ENCODE peak calls at places on chromosomes 16 and 17, in five cellular contexts. One of them, this sample, is unnamed.

GRCh38 chr16:19745286-19746018 is 27.4 kb downstream of the IQCK start:
- DNase-seq in NCI-H2171: no peak
- DNase-seq in Right ventricle myocardium superior: no peak
- DNase-seq in stimulated activated CD8-positive, alpha-beta memory T cell treated with anti-CD3 and anti-CD28 coated beads, Interleukin-15, amount 100 ng/mL, for 4 hours: no peak
- DNase-seq in bronchial epithelial cell: no peak
- DNase-seq in this sample: no peak

GRCh38 chr16:89319628-89319882 is 102.1 kb downstream of the ZNF778 start:
- DNase-seq in stimulated activated CD8-positive, alpha-beta memory T cell treated with anti-CD3 and anti-CD28 coated beads, Interleukin-15, amount 100 ng/mL, for 4 hours: no peak
- DNase-seq in NCI-H2171: no peak
- DNase-seq in Right ventricle myocardium superior: no peak
- DNase-seq in bronchial epithelial cell: no peak
- DNase-seq in this sample: no peak

GRCh38 chr17:15494821-15495220 is 27.4 kb upstream of the CDRT4 start:
- DNase-seq in bronchial epithelial cell: no peak
- DNase-seq in stimulated activated CD8-positive, alpha-beta memory T cell treated with anti-CD3 and anti-CD28 coated beads, Interleukin-15, amount 100 ng/mL, for 4 hours: no peak
- DNase-seq in NCI-H2171: no peak
- DNase-seq in Right ventricle myocardium superior: no peak
- DNase-seq in this sample: no peak

GRCh38 chr17:80382446-80382845 is 32.5 kb upstream of the ENDOV start:
- DNase-seq in Right ventricle myocardium superior: no peak
- DNase-seq in NCI-H2171: no peak
- DNase-seq in bronchial epithelial cell: no peak
- DNase-seq in stimulated activated CD8-positive, alpha-beta memory T cell treated with anti-CD3 and anti-CD28 coated beads, Interleukin-15, amount 100 ng/mL, for 4 hours: no peak
- DNase-seq in this sample: peak

GRCh38 chr16:9965079-9965478 is 217.1 kb downstream of the GRIN2A start:
- DNase-seq in NCI-H2171: no peak
- DNase-seq in Right ventricle myocardium superior: no peak
- DNase-seq in bronchial epithelial cell: no peak
- DNase-seq in stimulated activated CD8-positive, alpha-beta memory T cell treated with anti-CD3 and anti-CD28 coated beads, Interleukin-15, amount 100 ng/mL, for 4 hours: no peak
- DNase-seq in this sample: no peak

GRCh38 chr17:80564545-80564944 is 19.9 kb downstream of the RPTOR start:
- DNase-seq in Right ventricle myocardium superior: no peak
- DNase-seq in NCI-H2171: no peak
- DNase-seq in bronchial epithelial cell: no peak
- DNase-seq in stimulated activated CD8-positive, alpha-beta memory T cell treated with anti-CD3 and anti-CD28 coated beads, Interleukin-15, amount 100 ng/mL, for 4 hours: no peak
- DNase-seq in this sample: no peak

GRCh38 chr17:70181866-70182265 is 12.5 kb downstream of the KCNJ2 start:
- DNase-seq in stimulated activated CD8-positive, alpha-beta memory T cell treated with anti-CD3 and anti-CD28 coated beads, Interleukin-15, amount 100 ng/mL, for 4 hours: no peak
- DNase-seq in bronchial epithelial cell: peak
- DNase-seq in Right ventricle myocardium superior: no peak
- DNase-seq in NCI-H2171: no peak
- DNase-seq in this sample: no peak

GRCh38 chr16:89248196-89249005 is 30.9 kb downstream of the ZNF778 start:
- DNase-seq in NCI-H2171: no peak
- DNase-seq in Right ventricle myocardium superior: no peak
- DNase-seq in bronchial epithelial cell: no peak
- DNase-seq in stimulated activated CD8-positive, alpha-beta memory T cell treated with anti-CD3 and anti-CD28 coated beads, Interleukin-15, amount 100 ng/mL, for 4 hours: no peak
- DNase-seq in this sample: no peak

GRCh38 chr17:47739150-47739549 is 6.1 kb downstream of the TBX21 start:
- DNase-seq in stimulated activated CD8-positive, alpha-beta memory T cell treated with anti-CD3 and anti-CD28 coated beads, Interleukin-15, amount 100 ng/mL, for 4 hours: no peak
- DNase-seq in NCI-H2171: no peak
- DNase-seq in Right ventricle myocardium superior: no peak
- DNase-seq in bronchial epithelial cell: no peak
- DNase-seq in this sample: no peak

GRCh38 chr17:61805399-61805798 is 57.9 kb downstream of the BRIP1 start:
- DNase-seq in stimulated activated CD8-positive, alpha-beta memory T cell treated with anti-CD3 and anti-CD28 coated beads, Interleukin-15, amount 100 ng/mL, for 4 hours: no peak
- DNase-seq in bronchial epithelial cell: peak
- DNase-seq in Right ventricle myocardium superior: no peak
- DNase-seq in NCI-H2171: no peak
- DNase-seq in this sample: no peak

GRCh38 chr17:64679710-64680216 is 17.7 kb upstream of the SMURF2 start:
- DNase-seq in NCI-H2171: no peak
- DNase-seq in stimulated activated CD8-positive, alpha-beta memory T cell treated with anti-CD3 and anti-CD28 coated beads, Interleukin-15, amount 100 ng/mL, for 4 hours: no peak
- DNase-seq in Right ventricle myocardium superior: peak
- DNase-seq in bronchial epithelial cell: peak
- DNase-seq in this sample: no peak

GRCh38 chr17:81161972-81162371 is 3.3 kb upstream of the PVALEF start:
- DNase-seq in Right ventricle myocardium superior: no peak
- DNase-seq in NCI-H2171: no peak
- DNase-seq in stimulated activated CD8-positive, alpha-beta memory T cell treated with anti-CD3 and anti-CD28 coated beads, Interleukin-15, amount 100 ng/mL, for 4 hours: no peak
- DNase-seq in bronchial epithelial cell: no peak
- DNase-seq in this sample: no peak

GRCh38 chr16:73396556-73396955 is 348.6 kb upstream of the ZFHX3 start:
- DNase-seq in bronchial epithelial cell: no peak
- DNase-seq in stimulated activated CD8-positive, alpha-beta memory T cell treated with anti-CD3 and anti-CD28 coated beads, Interleukin-15, amount 100 ng/mL, for 4 hours: no peak
- DNase-seq in Right ventricle myocardium superior: no peak
- DNase-seq in NCI-H2171: peak
- DNase-seq in this sample: no peak

GRCh38 chr16:27771201-27771910 is 221.4 kb downstream of the KATNIP start:
- DNase-seq in bronchial epithelial cell: no peak
- DNase-seq in stimulated activated CD8-positive, alpha-beta memory T cell treated with anti-CD3 and anti-CD28 coated beads, Interleukin-15, amount 100 ng/mL, for 4 hours: no peak
- DNase-seq in Right ventricle myocardium superior: no peak
- DNase-seq in NCI-H2171: no peak
- DNase-seq in this sample: no peak

GRCh38 chr16:11089504-11090124 is 145.2 kb downstream of the CLEC16A start:
- DNase-seq in stimulated activated CD8-positive, alpha-beta memory T cell treated with anti-CD3 and anti-CD28 coated beads, Interleukin-15, amount 100 ng/mL, for 4 hours: no peak
- DNase-seq in bronchial epithelial cell: no peak
- DNase-seq in Right ventricle myocardium superior: no peak
- DNase-seq in NCI-H2171: no peak
- DNase-seq in this sample: no peak

GRCh38 chr17:55264273-55264639 is 504 bp upstream of the HLF start:
- DNase-seq in stimulated activated CD8-positive, alpha-beta memory T cell treated with anti-CD3 and anti-CD28 coated beads, Interleukin-15, amount 100 ng/mL, for 4 hours: no peak
- DNase-seq in bronchial epithelial cell: no peak
- DNase-seq in Right ventricle myocardium superior: peak
- DNase-seq in NCI-H2171: no peak
- DNase-seq in this sample: no peak

GRCh38 chr16:84922351-84923135 is 88.8 kb downstream of the ZDHHC7 start:
- DNase-seq in stimulated activated CD8-positive, alpha-beta memory T cell treated with anti-CD3 and anti-CD28 coated beads, Interleukin-15, amount 100 ng/mL, for 4 hours: no peak
- DNase-seq in bronchial epithelial cell: no peak
- DNase-seq in NCI-H2171: peak
- DNase-seq in Right ventricle myocardium superior: peak
- DNase-seq in this sample: no peak

GRCh38 chr16:68283840-68284595 is 19.7 kb downstream of the SLC7A6 start:
- DNase-seq in bronchial epithelial cell: no peak
- DNase-seq in stimulated activated CD8-positive, alpha-beta memory T cell treated with anti-CD3 and anti-CD28 coated beads, Interleukin-15, amount 100 ng/mL, for 4 hours: no peak
- DNase-seq in Right ventricle myocardium superior: no peak
- DNase-seq in NCI-H2171: no peak
- DNase-seq in this sample: no peak

GRCh38 chr17:11719203-11719602 is 120.9 kb downstream of the DNAH9 start:
- DNase-seq in bronchial epithelial cell: no peak
- DNase-seq in Right ventricle myocardium superior: no peak
- DNase-seq in NCI-H2171: no peak
- DNase-seq in stimulated activated CD8-positive, alpha-beta memory T cell treated with anti-CD3 and anti-CD28 coated beads, Interleukin-15, amount 100 ng/mL, for 4 hours: no peak
- DNase-seq in this sample: no peak

GRCh38 chr17:34255841-34256240 is 756 bp downstream of the CCL2 start:
- DNase-seq in NCI-H2171: no peak
- DNase-seq in bronchial epithelial cell: no peak
- DNase-seq in stimulated activated CD8-positive, alpha-beta memory T cell treated with anti-CD3 and anti-CD28 coated beads, Interleukin-15, amount 100 ng/mL, for 4 hours: no peak
- DNase-seq in Right ventricle myocardium superior: no peak
- DNase-seq in this sample: no peak

GRCh38 chr17:19273731-19274130 is 36.6 kb downstream of the EPN2 start:
- DNase-seq in stimulated activated CD8-positive, alpha-beta memory T cell treated with anti-CD3 and anti-CD28 coated beads, Interleukin-15, amount 100 ng/mL, for 4 hours: no peak
- DNase-seq in bronchial epithelial cell: no peak
- DNase-seq in NCI-H2171: no peak
- DNase-seq in Right ventricle myocardium superior: no peak
- DNase-seq in this sample: no peak

GRCh38 chr17:2510559-2510958 is 1.1 kb downstream of the METTL16 start:
- DNase-seq in NCI-H2171: no peak
- DNase-seq in bronchial epithelial cell: no peak
- DNase-seq in Right ventricle myocardium superior: no peak
- DNase-seq in stimulated activated CD8-positive, alpha-beta memory T cell treated with anti-CD3 and anti-CD28 coated beads, Interleukin-15, amount 100 ng/mL, for 4 hours: no peak
- DNase-seq in this sample: no peak

GRCh38 chr17:73943416-73943770 is 260.1 kb upstream of the RPL38 start:
- DNase-seq in NCI-H2171: no peak
- DNase-seq in Right ventricle myocardium superior: no peak
- DNase-seq in stimulated activated CD8-positive, alpha-beta memory T cell treated with anti-CD3 and anti-CD28 coated beads, Interleukin-15, amount 100 ng/mL, for 4 hours: no peak
- DNase-seq in bronchial epithelial cell: no peak
- DNase-seq in this sample: no peak

GRCh38 chr17:77456951-77457548 is 316.3 kb downstream of the SEC14L1 start:
- DNase-seq in bronchial epithelial cell: no peak
- DNase-seq in Right ventricle myocardium superior: no peak
- DNase-seq in stimulated activated CD8-positive, alpha-beta memory T cell treated with anti-CD3 and anti-CD28 coated beads, Interleukin-15, amount 100 ng/mL, for 4 hours: no peak
- DNase-seq in NCI-H2171: no peak
- DNase-seq in this sample: no peak

GRCh38 chr17:79075861-79076406 is 1.3 kb downstream of the ENGASE start:
- DNase-seq in NCI-H2171: no peak
- DNase-seq in Right ventricle myocardium superior: peak
- DNase-seq in bronchial epithelial cell: no peak
- DNase-seq in stimulated activated CD8-positive, alpha-beta memory T cell treated with anti-CD3 and anti-CD28 coated beads, Interleukin-15, amount 100 ng/mL, for 4 hours: no peak
- DNase-seq in this sample: peak

GRCh38 chr17:10261098-10261497 is 62.7 kb upstream of the GAS7 start:
- DNase-seq in Right ventricle myocardium superior: no peak
- DNase-seq in bronchial epithelial cell: no peak
- DNase-seq in stimulated activated CD8-positive, alpha-beta memory T cell treated with anti-CD3 and anti-CD28 coated beads, Interleukin-15, amount 100 ng/mL, for 4 hours: no peak
- DNase-seq in NCI-H2171: no peak
- DNase-seq in this sample: no peak

GRCh38 chr17:2347805-2348685 is 10.7 kb downstream of the SGSM2 start:
- DNase-seq in NCI-H2171: peak
- DNase-seq in stimulated activated CD8-positive, alpha-beta memory T cell treated with anti-CD3 and anti-CD28 coated beads, Interleukin-15, amount 100 ng/mL, for 4 hours: no peak
- DNase-seq in bronchial epithelial cell: peak
- DNase-seq in Right ventricle myocardium superior: no peak
- DNase-seq in this sample: peak

GRCh38 chr17:41659813-41660212 is 28.9 kb upstream of the EIF1 start:
- DNase-seq in stimulated activated CD8-positive, alpha-beta memory T cell treated with anti-CD3 and anti-CD28 coated beads, Interleukin-15, amount 100 ng/mL, for 4 hours: no peak
- DNase-seq in Right ventricle myocardium superior: peak
- DNase-seq in bronchial epithelial cell: peak
- DNase-seq in NCI-H2171: no peak
- DNase-seq in this sample: no peak

GRCh38 chr17:55763856-55764255 is 13.0 kb downstream of the PCTP start:
- DNase-seq in NCI-H2171: no peak
- DNase-seq in stimulated activated CD8-positive, alpha-beta memory T cell treated with anti-CD3 and anti-CD28 coated beads, Interleukin-15, amount 100 ng/mL, for 4 hours: no peak
- DNase-seq in bronchial epithelial cell: no peak
- DNase-seq in Right ventricle myocardium superior: no peak
- DNase-seq in this sample: no peak

GRCh38 chr17:48649741-48650140 is 23.6 kb upstream of the HOXB9 start:
- DNase-seq in NCI-H2171: no peak
- DNase-seq in Right ventricle myocardium superior: no peak
- DNase-seq in bronchial epithelial cell: no peak
- DNase-seq in stimulated activated CD8-positive, alpha-beta memory T cell treated with anti-CD3 and anti-CD28 coated beads, Interleukin-15, amount 100 ng/mL, for 4 hours: no peak
- DNase-seq in this sample: no peak

GRCh38 chr16:56615353-56615752 is 7.0 kb downstream of the MT2A start:
- DNase-seq in stimulated activated CD8-positive, alpha-beta memory T cell treated with anti-CD3 and anti-CD28 coated beads, Interleukin-15, amount 100 ng/mL, for 4 hours: no peak
- DNase-seq in Right ventricle myocardium superior: no peak
- DNase-seq in NCI-H2171: no peak
- DNase-seq in bronchial epithelial cell: peak
- DNase-seq in this sample: no peak

GRCh38 chr17:37506678-37507077 is 17.0 kb downstream of the DUSP14 start:
- DNase-seq in stimulated activated CD8-positive, alpha-beta memory T cell treated with anti-CD3 and anti-CD28 coated beads, Interleukin-15, amount 100 ng/mL, for 4 hours: no peak
- DNase-seq in Right ventricle myocardium superior: no peak
- DNase-seq in bronchial epithelial cell: peak
- DNase-seq in NCI-H2171: no peak
- DNase-seq in this sample: peak

GRCh38 chr17:8532021-8532420 is 96.3 kb downstream of the NDEL1 start:
- DNase-seq in bronchial epithelial cell: peak
- DNase-seq in Right ventricle myocardium superior: no peak
- DNase-seq in stimulated activated CD8-positive, alpha-beta memory T cell treated with anti-CD3 and anti-CD28 coated beads, Interleukin-15, amount 100 ng/mL, for 4 hours: no peak
- DNase-seq in NCI-H2171: no peak
- DNase-seq in this sample: no peak

GRCh38 chr17:58693208-58693607 is 806 bp downstream of the RAD51C start:
- DNase-seq in Right ventricle myocardium superior: no peak
- DNase-seq in NCI-H2171: no peak
- DNase-seq in stimulated activated CD8-positive, alpha-beta memory T cell treated with anti-CD3 and anti-CD28 coated beads, Interleukin-15, amount 100 ng/mL, for 4 hours: no peak
- DNase-seq in bronchial epithelial cell: peak
- DNase-seq in this sample: no peak

GRCh38 chr16:566475-567361 is at the start of gene NHLRC4:
- DNase-seq in stimulated activated CD8-positive, alpha-beta memory T cell treated with anti-CD3 and anti-CD28 coated beads, Interleukin-15, amount 100 ng/mL, for 4 hours: no peak
- DNase-seq in bronchial epithelial cell: no peak
- DNase-seq in Right ventricle myocardium superior: peak
- DNase-seq in NCI-H2171: peak
- DNase-seq in this sample: no peak

GRCh38 chr16:3672571-3673041 is 18.1 kb downstream of the DNASE1 start:
- DNase-seq in Right ventricle myocardium superior: peak
- DNase-seq in bronchial epithelial cell: no peak
- DNase-seq in stimulated activated CD8-positive, alpha-beta memory T cell treated with anti-CD3 and anti-CD28 coated beads, Interleukin-15, amount 100 ng/mL, for 4 hours: no peak
- DNase-seq in NCI-H2171: no peak
- DNase-seq in this sample: peak